ENCODE peak calls at places on chromosomes 5 and 9, in nine cellular contexts. One of them, this sample, is unnamed. For H3K4me1, the result is how much of the 10 kb centered on the place peaks cover.

GRCh38 chr5:59450245-59450644 is 443.3 kb downstream of the PDE4D start:
- DNase-seq in thyroid gland: no peak
- DNase-seq in cardiac muscle cell: no peak
- DNase-seq in prostate gland: no peak
- DNase-seq in PC-3: peak
- DNase-seq in small intestine: peak
- DNase-seq in gastrocnemius medialis: no peak
- DNase-seq in aorta: no peak
- DNase-seq in tibial nerve: no peak
- DNase-seq in this sample: no peak

GRCh38 chr9:90300901-90301688 is 341.5 kb downstream of the DIRAS2 start:
- DNase-seq in PC-3: peak
- DNase-seq in small intestine: peak
- DNase-seq in gastrocnemius medialis: no peak
- DNase-seq in prostate gland: no peak
- DNase-seq in tibial nerve: no peak
- DNase-seq in aorta: no peak
- DNase-seq in cardiac muscle cell: no peak
- DNase-seq in thyroid gland: no peak
- DNase-seq in this sample: peak

GRCh38 chr5:142817961-142818431 is 47.8 kb downstream of the ARHGAP26 start:
- DNase-seq in thyroid gland: peak
- DNase-seq in gastrocnemius medialis: no peak
- DNase-seq in PC-3: peak
- DNase-seq in prostate gland: peak
- DNase-seq in small intestine: peak
- DNase-seq in cardiac muscle cell: no peak
- DNase-seq in aorta: no peak
- DNase-seq in tibial nerve: no peak
- DNase-seq in this sample: no peak

GRCh38 chr5:142679744-142680143 is 6.1 kb downstream of the FGF1 start:
- DNase-seq in tibial nerve: no peak
- DNase-seq in gastrocnemius medialis: no peak
- DNase-seq in small intestine: no peak
- DNase-seq in PC-3: no peak
- DNase-seq in thyroid gland: no peak
- DNase-seq in aorta: no peak
- DNase-seq in prostate gland: no peak
- DNase-seq in cardiac muscle cell: no peak
- DNase-seq in this sample: no peak

GRCh38 chr9:117809751-117810150 is 105.5 kb downstream of the TLR4 start:
- DNase-seq in gastrocnemius medialis: no peak
- DNase-seq in aorta: no peak
- DNase-seq in small intestine: no peak
- DNase-seq in tibial nerve: no peak
- DNase-seq in thyroid gland: no peak
- DNase-seq in prostate gland: no peak
- DNase-seq in PC-3: no peak
- DNase-seq in cardiac muscle cell: no peak
- DNase-seq in this sample: no peak

GRCh38 chr5:52915176-52915875 is 73.8 kb upstream of the ITGA2 start:
- DNase-seq in gastrocnemius medialis: no peak
- DNase-seq in thyroid gland: peak
- DNase-seq in PC-3: peak
- DNase-seq in tibial nerve: no peak
- DNase-seq in small intestine: peak
- DNase-seq in cardiac muscle cell: peak
- DNase-seq in prostate gland: peak
- DNase-seq in aorta: no peak
- DNase-seq in this sample: no peak

GRCh38 chr5:105506692-105507277 is 1944.2 kb upstream of the NUDT12 start:
- DNase-seq in tibial nerve: no peak
- DNase-seq in aorta: no peak
- DNase-seq in thyroid gland: no peak
- DNase-seq in small intestine: no peak
- DNase-seq in gastrocnemius medialis: no peak
- DNase-seq in cardiac muscle cell: peak
- DNase-seq in PC-3: peak
- DNase-seq in prostate gland: no peak
- DNase-seq in this sample: no peak

GRCh38 chr9:128689293-128689770 is 310 bp downstream of the SET start:
- DNase-seq in gastrocnemius medialis: no peak
- DNase-seq in small intestine: no peak
- DNase-seq in tibial nerve: peak
- DNase-seq in prostate gland: peak
- DNase-seq in cardiac muscle cell: no peak
- DNase-seq in aorta: peak
- DNase-seq in PC-3: no peak
- DNase-seq in thyroid gland: peak
- DNase-seq in this sample: peak

GRCh38 chr5:173293817-173294672 is 34.2 kb downstream of the STC2 start:
- DNase-seq in prostate gland: peak
- DNase-seq in small intestine: peak
- DNase-seq in cardiac muscle cell: peak
- DNase-seq in aorta: peak
- DNase-seq in tibial nerve: peak
- DNase-seq in thyroid gland: peak
- DNase-seq in PC-3: peak
- DNase-seq in gastrocnemius medialis: peak
- DNase-seq in this sample: peak

GRCh38 chr9:116585896-116586295 is 101.2 kb upstream of the TRIM32 start:
- DNase-seq in thyroid gland: no peak
- DNase-seq in gastrocnemius medialis: no peak
- DNase-seq in tibial nerve: no peak
- DNase-seq in prostate gland: no peak
- DNase-seq in cardiac muscle cell: no peak
- DNase-seq in PC-3: no peak
- DNase-seq in small intestine: no peak
- DNase-seq in aorta: no peak
- DNase-seq in this sample: no peak

GRCh38 chr9:73154760-73155159 is 3.1 kb downstream of the ANXA1 start:
- DNase-seq in small intestine: peak
- DNase-seq in cardiac muscle cell: no peak
- DNase-seq in prostate gland: no peak
- DNase-seq in thyroid gland: no peak
- DNase-seq in gastrocnemius medialis: no peak
- DNase-seq in tibial nerve: no peak
- DNase-seq in PC-3: peak
- DNase-seq in aorta: no peak
- DNase-seq in this sample: no peak

GRCh38 chr5:80655231-80655784 is 525 bp upstream of the DHFR start:
- DNase-seq in aorta: no peak
- DNase-seq in cardiac muscle cell: no peak
- DNase-seq in prostate gland: no peak
- DNase-seq in thyroid gland: no peak
- DNase-seq in small intestine: no peak
- DNase-seq in tibial nerve: no peak
- DNase-seq in gastrocnemius medialis: no peak
- DNase-seq in PC-3: peak
- DNase-seq in this sample: no peak

GRCh38 chr5:59360130-59360555 is 533.4 kb downstream of the PDE4D start:
- DNase-seq in aorta: no peak
- DNase-seq in cardiac muscle cell: no peak
- DNase-seq in prostate gland: no peak
- DNase-seq in gastrocnemius medialis: peak
- DNase-seq in PC-3: no peak
- DNase-seq in tibial nerve: no peak
- DNase-seq in small intestine: no peak
- DNase-seq in thyroid gland: no peak
- DNase-seq in this sample: no peak

GRCh38 chr5:123997354-123998215 is 485.6 kb downstream of the CSNK1G3 start:
- DNase-seq in PC-3: peak
- DNase-seq in thyroid gland: no peak
- DNase-seq in aorta: no peak
- DNase-seq in tibial nerve: no peak
- DNase-seq in small intestine: no peak
- DNase-seq in prostate gland: no peak
- DNase-seq in gastrocnemius medialis: no peak
- DNase-seq in cardiac muscle cell: no peak
- DNase-seq in this sample: no peak

GRCh38 chr5:1019001-1019651 is 10.5 kb downstream of the NKD2 start:
- DNase-seq in PC-3: no peak
- DNase-seq in aorta: peak
- DNase-seq in tibial nerve: no peak
- DNase-seq in gastrocnemius medialis: no peak
- DNase-seq in cardiac muscle cell: no peak
- DNase-seq in prostate gland: no peak
- DNase-seq in thyroid gland: no peak
- DNase-seq in small intestine: no peak
- DNase-seq in this sample: peak

GRCh38 chr5:74500037-74500917 is 140.3 kb downstream of the ENC1 start:
- DNase-seq in cardiac muscle cell: no peak
- DNase-seq in thyroid gland: no peak
- DNase-seq in PC-3: no peak
- DNase-seq in prostate gland: no peak
- DNase-seq in small intestine: no peak
- DNase-seq in aorta: no peak
- DNase-seq in gastrocnemius medialis: no peak
- DNase-seq in tibial nerve: no peak
- DNase-seq in this sample: no peak

DNA sequence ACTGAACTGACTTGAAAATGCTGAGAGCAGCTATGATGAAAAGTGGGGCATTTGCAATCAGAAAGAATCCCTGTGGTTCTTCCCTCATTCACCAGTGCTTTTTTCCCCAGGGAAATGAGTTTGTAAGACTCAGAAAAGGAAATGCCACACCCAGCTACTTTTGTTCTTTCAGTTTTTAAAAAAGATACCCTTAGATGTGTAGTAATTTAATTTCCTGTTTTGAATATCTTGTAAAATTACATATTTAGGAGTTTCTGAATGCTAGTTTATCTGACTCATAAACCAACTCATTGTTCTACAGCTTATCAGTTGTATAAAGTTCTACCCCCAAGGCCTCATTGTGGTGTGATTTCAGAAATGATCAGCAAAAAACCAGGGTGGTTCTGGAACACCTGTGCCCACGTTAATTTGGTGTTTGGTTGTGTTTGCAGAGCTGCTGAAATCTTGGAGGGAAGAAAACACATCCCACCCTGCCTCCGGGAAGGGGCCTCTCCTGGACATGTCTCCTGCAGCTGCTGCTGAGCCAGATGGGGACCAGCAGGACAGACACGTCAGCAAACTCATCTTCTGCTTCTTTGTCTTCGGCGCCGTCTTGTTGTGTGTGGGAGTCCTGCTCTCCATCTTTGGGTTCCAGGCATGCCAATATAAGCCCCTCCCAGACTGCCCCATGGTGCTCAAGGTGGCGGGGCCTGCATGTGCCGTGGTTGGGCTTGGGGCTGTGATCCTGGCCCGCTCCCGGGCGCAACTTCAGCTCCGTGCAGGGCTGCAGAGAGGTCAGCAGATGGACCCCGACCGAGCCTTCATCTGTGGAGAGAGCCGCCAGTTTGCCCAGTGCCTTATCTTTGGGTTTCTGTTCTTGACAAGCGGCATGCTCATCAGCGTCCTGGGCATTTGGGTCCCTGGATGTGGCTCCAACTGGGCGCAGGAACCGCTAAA is 2.8 kb downstream of the TMEM171 start:
- DNase-seq in gastrocnemius medialis: no peak
- DNase-seq in small intestine: no peak
- DNase-seq in PC-3: peak
- DNase-seq in tibial nerve: no peak
- DNase-seq in thyroid gland: no peak
- DNase-seq in aorta: no peak
- DNase-seq in prostate gland: no peak
- DNase-seq in cardiac muscle cell: no peak
- DNase-seq in this sample: no peak
- H3K4me3 ChIP-seq in gastrocnemius medialis: no peak
- H3K4me3 ChIP-seq in small intestine: no peak
- H3K4me3 ChIP-seq in PC-3: no peak
- H3K4me3 ChIP-seq in tibial nerve: no peak
- H3K4me3 ChIP-seq in thyroid gland: no peak
- H3K4me3 ChIP-seq in aorta: no peak
- H3K4me3 ChIP-seq in prostate gland: no peak
- H3K4me3 ChIP-seq in cardiac muscle cell: no peak
- H3K4me3 ChIP-seq in this sample: no peak

DNA sequence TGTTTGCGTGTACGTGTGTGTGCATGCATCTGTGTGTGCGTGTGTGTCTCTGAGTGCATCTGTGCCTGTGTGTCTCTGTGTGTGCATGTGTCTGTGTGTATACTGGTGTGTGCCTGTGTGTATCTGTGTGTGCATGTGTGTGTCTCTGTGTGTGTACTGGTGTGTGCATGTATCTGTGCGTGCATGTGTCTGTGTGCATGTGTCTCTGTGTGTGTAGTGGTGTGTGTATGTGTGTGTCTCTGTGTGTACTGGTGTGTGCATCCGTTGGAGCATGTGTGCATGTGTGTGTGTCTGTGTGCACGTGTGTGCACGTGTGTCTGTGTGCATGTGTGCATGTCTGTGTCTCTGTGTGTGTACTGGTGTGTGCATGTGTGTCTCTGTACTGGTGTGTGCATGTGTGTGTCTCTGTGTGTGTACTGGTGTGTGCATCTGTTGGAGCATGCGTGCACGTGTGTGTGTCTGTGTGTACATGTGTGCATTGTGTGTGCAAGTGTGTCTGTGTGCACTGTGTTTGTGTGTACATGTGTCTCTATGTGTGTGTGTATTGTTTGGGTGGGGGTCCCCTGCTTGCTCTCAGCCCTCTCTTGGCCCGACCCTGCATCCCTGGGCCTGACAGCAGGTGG is 23.8 kb upstream of the NOTCH1 start:
- DNase-seq in gastrocnemius medialis: no peak
- DNase-seq in small intestine: no peak
- DNase-seq in prostate gland: no peak
- DNase-seq in cardiac muscle cell: no peak
- DNase-seq in tibial nerve: no peak
- DNase-seq in thyroid gland: no peak
- DNase-seq in PC-3: no peak
- DNase-seq in aorta: no peak
- DNase-seq in this sample: no peak
- H3K4me1 ChIP-seq in gastrocnemius medialis: under half
- H3K4me1 ChIP-seq in small intestine: under half
- H3K4me1 ChIP-seq in prostate gland: under half
- H3K4me1 ChIP-seq in cardiac muscle cell: half or more
- H3K4me1 ChIP-seq in tibial nerve: under half
- H3K4me1 ChIP-seq in thyroid gland: half or more
- H3K4me1 ChIP-seq in PC-3: under half
- H3K4me1 ChIP-seq in aorta: under half
- H3K4me1 ChIP-seq in this sample: half or more

DNA sequence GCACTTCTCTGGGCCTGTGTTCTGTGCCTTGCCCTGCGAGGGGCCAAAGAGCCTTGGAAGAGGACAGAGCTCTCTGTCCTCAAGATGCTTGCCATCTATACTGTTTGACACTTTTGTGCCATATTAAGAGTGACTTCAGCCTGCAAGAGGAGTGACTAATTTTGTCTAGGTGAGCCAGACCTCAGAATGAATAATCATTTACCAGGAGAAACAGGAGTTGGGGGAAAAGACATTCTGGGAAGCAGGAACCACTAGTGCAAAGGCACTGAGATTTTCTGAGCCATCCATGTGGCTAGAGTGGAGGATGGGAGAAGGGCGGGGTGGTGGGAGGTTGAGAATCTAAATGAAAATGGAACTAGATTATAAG is 1.9 kb downstream of the GSN start:
- DNase-seq in gastrocnemius medialis: no peak
- DNase-seq in aorta: no peak
- DNase-seq in PC-3: peak
- DNase-seq in small intestine: no peak
- DNase-seq in cardiac muscle cell: no peak
- DNase-seq in tibial nerve: no peak
- DNase-seq in thyroid gland: no peak
- DNase-seq in prostate gland: no peak
- DNase-seq in this sample: no peak
- H3K4me3 ChIP-seq in gastrocnemius medialis: peak
- H3K4me3 ChIP-seq in aorta: peak
- H3K4me3 ChIP-seq in PC-3: no peak
- H3K4me3 ChIP-seq in small intestine: no peak
- H3K4me3 ChIP-seq in cardiac muscle cell: no peak
- H3K4me3 ChIP-seq in tibial nerve: peak
- H3K4me3 ChIP-seq in thyroid gland: no peak
- H3K4me3 ChIP-seq in prostate gland: peak
- H3K4me3 ChIP-seq in this sample: peak

GRCh38 chr5:160940725-160941124 is 88.7 kb upstream of the ATP10B start:
- DNase-seq in prostate gland: no peak
- DNase-seq in thyroid gland: no peak
- DNase-seq in aorta: no peak
- DNase-seq in PC-3: no peak
- DNase-seq in gastrocnemius medialis: no peak
- DNase-seq in tibial nerve: no peak
- DNase-seq in small intestine: no peak
- DNase-seq in cardiac muscle cell: no peak
- DNase-seq in this sample: no peak
- H3K4me1 ChIP-seq in prostate gland: under half
- H3K4me1 ChIP-seq in thyroid gland: under half
- H3K4me1 ChIP-seq in aorta: under half
- H3K4me1 ChIP-seq in PC-3: under half
- H3K4me1 ChIP-seq in gastrocnemius medialis: under half
- H3K4me1 ChIP-seq in tibial nerve: under half
- H3K4me1 ChIP-seq in small intestine: under half
- H3K4me1 ChIP-seq in cardiac muscle cell: under half
- H3K4me1 ChIP-seq in this sample: under half

This sample was measured in left ventricle myocardium inferior.